ENCODE peak calls at places on chromosome 21, in six cellular contexts. One of them, this sample, is unnamed.

GRCh38 chr21:16563795-16564194 is 834.0 kb downstream of the USP25 start:
- DNase-seq in mammary epithelial cell: peak
- DNase-seq in AG09309: no peak
- DNase-seq in choroid plexus epithelial cell: peak
- DNase-seq in fibroblast of lung: peak
- DNase-seq in hepatocyte: no peak
- DNase-seq in this sample: peak

GRCh38 chr21:33168886-33169285 is 60.9 kb upstream of the IFNAR2 start:
- DNase-seq in fibroblast of lung: no peak
- DNase-seq in choroid plexus epithelial cell: no peak
- DNase-seq in AG09309: no peak
- DNase-seq in hepatocyte: no peak
- DNase-seq in mammary epithelial cell: peak
- DNase-seq in this sample: no peak

GRCh38 chr21:18529253-18529652 is 125.7 kb upstream of the TMPRSS15 start:
- DNase-seq in choroid plexus epithelial cell: peak
- DNase-seq in fibroblast of lung: peak
- DNase-seq in mammary epithelial cell: no peak
- DNase-seq in AG09309: no peak
- DNase-seq in hepatocyte: peak
- DNase-seq in this sample: peak

GRCh38 chr21:42475526-42476492 is 20.2 kb downstream of the RSPH1 start:
- DNase-seq in AG09309: no peak
- DNase-seq in fibroblast of lung: no peak
- DNase-seq in choroid plexus epithelial cell: no peak
- DNase-seq in hepatocyte: no peak
- DNase-seq in mammary epithelial cell: no peak
- DNase-seq in this sample: no peak

GRCh38 chr21:22356663-22357062 is 1358.5 kb downstream of the NCAM2 start:
- DNase-seq in choroid plexus epithelial cell: no peak
- DNase-seq in mammary epithelial cell: no peak
- DNase-seq in fibroblast of lung: no peak
- DNase-seq in hepatocyte: no peak
- DNase-seq in AG09309: no peak
- DNase-seq in this sample: no peak

GRCh38 chr21:46662367-46662654 is 26.8 kb downstream of the PRMT2 start:
- DNase-seq in fibroblast of lung: no peak
- DNase-seq in hepatocyte: no peak
- DNase-seq in choroid plexus epithelial cell: no peak
- DNase-seq in AG09309: no peak
- DNase-seq in mammary epithelial cell: no peak
- DNase-seq in this sample: no peak

GRCh38 chr21:18350216-18350615 is 53.4 kb downstream of the TMPRSS15 start:
- DNase-seq in fibroblast of lung: peak
- DNase-seq in AG09309: no peak
- DNase-seq in choroid plexus epithelial cell: peak
- DNase-seq in hepatocyte: no peak
- DNase-seq in mammary epithelial cell: no peak
- DNase-seq in this sample: no peak

GRCh38 chr21:41345934-41346685 is 15.7 kb upstream of the MX2 start:
- DNase-seq in AG09309: no peak
- DNase-seq in choroid plexus epithelial cell: no peak
- DNase-seq in fibroblast of lung: no peak
- DNase-seq in mammary epithelial cell: no peak
- DNase-seq in hepatocyte: no peak
- DNase-seq in this sample: peak

GRCh38 chr21:21740207-21740606 is 742.0 kb downstream of the NCAM2 start:
- DNase-seq in mammary epithelial cell: no peak
- DNase-seq in fibroblast of lung: peak
- DNase-seq in AG09309: no peak
- DNase-seq in hepatocyte: no peak
- DNase-seq in choroid plexus epithelial cell: no peak
- DNase-seq in this sample: peak

GRCh38 chr21:41683815-41684214 is 83.0 kb downstream of the RIPK4 start:
- DNase-seq in AG09309: no peak
- DNase-seq in fibroblast of lung: no peak
- DNase-seq in choroid plexus epithelial cell: no peak
- DNase-seq in hepatocyte: no peak
- DNase-seq in mammary epithelial cell: no peak
- DNase-seq in this sample: no peak

DNA sequence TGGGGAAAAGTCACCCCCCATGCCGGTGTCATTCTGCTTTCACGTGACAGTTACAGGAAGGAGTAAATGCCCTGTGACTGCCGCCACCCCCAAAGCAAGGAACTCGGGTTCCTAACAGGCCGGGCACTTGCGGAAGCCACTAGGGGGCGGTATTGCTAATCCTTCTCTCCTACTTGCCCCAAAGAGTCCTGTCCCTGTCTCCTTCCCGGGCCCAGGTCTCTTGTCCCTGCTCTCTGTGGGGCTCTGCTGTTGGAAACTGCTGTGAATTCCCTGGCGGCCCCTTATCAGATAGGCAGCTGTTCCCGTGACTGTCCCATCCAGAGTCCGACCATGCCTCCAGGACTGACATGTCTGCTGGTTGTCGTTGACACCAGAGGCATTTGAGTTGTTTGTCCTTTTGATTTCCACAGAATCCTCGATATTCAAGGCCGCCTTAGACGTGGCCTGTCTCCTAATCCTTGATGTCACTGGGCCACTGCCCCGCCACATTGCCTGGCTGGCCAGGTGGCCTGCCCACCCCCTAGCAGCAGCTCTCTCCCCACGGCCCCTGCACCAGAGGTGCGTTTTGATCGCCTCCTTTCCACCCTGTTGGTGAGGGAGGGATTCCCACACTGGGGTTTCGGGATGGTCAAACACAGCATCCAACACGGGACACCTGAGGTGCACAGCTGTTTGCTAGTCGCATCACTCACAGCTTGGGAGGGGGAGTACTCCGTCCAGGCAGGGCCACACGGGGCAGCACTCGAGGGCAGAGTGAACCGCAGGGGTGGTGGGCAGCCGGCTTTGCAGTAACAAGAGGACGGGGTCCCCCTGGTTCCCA is 37.3 kb downstream of the CHAF1B start:
- DNase-seq in choroid plexus epithelial cell: peak
- DNase-seq in AG09309: no peak
- DNase-seq in fibroblast of lung: peak
- DNase-seq in hepatocyte: peak
- DNase-seq in mammary epithelial cell: peak
- DNase-seq in this sample: peak
- TF ChIP-seq CTCF in choroid plexus epithelial cell: peak
- TF ChIP-seq CTCF in AG09309: peak
- TF ChIP-seq CTCF in fibroblast of lung: peak
- TF ChIP-seq CTCF in hepatocyte: peak
- TF ChIP-seq CTCF in mammary epithelial cell: peak
- TF ChIP-seq CTCF in this sample: peak

GRCh38 chr21:38139380-38140168 is 117.2 kb upstream of the KCNJ15 start:
- DNase-seq in choroid plexus epithelial cell: peak
- DNase-seq in hepatocyte: peak
- DNase-seq in mammary epithelial cell: peak
- DNase-seq in fibroblast of lung: peak
- DNase-seq in AG09309: no peak
- DNase-seq in this sample: peak

GRCh38 chr21:38140192-38140905 is 116.4 kb upstream of the KCNJ15 start:
- DNase-seq in AG09309: no peak
- DNase-seq in choroid plexus epithelial cell: peak
- DNase-seq in hepatocyte: peak
- DNase-seq in fibroblast of lung: peak
- DNase-seq in mammary epithelial cell: peak
- DNase-seq in this sample: peak

GRCh38 chr21:38144193-38144592 is 112.6 kb upstream of the KCNJ15 start:
- DNase-seq in choroid plexus epithelial cell: no peak
- DNase-seq in hepatocyte: no peak
- DNase-seq in fibroblast of lung: no peak
- DNase-seq in AG09309: no peak
- DNase-seq in mammary epithelial cell: no peak
- DNase-seq in this sample: no peak

GRCh38 chr21:38145104-38145503 is 111.7 kb upstream of the KCNJ15 start:
- DNase-seq in fibroblast of lung: no peak
- DNase-seq in AG09309: no peak
- DNase-seq in choroid plexus epithelial cell: no peak
- DNase-seq in mammary epithelial cell: no peak
- DNase-seq in hepatocyte: no peak
- DNase-seq in this sample: no peak

DNA sequence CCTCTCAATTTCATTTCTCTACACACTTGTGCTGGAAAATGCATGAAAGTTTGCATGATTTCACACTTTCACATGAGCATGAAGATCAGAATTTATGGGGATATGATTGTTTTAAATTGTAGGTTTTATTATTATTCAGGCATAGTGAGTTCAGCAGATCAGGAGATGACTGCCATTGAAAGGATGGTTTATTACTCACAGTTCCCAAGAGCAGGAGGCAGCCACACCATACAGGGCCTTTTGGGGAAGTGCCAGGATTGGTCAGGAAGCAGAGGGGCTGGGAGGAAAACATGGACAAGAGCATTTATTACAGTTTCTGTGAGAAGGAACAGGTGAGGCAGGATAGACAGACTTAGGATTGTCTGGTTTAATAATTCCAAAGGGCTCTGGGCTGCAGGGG is 114.6 kb upstream of the KCNJ15 start:
- DNase-seq in mammary epithelial cell: peak
- DNase-seq in hepatocyte: no peak
- DNase-seq in AG09309: no peak
- DNase-seq in choroid plexus epithelial cell: no peak
- DNase-seq in fibroblast of lung: peak
- DNase-seq in this sample: no peak
- TF ChIP-seq CTCF in mammary epithelial cell: no peak
- TF ChIP-seq CTCF in hepatocyte: no peak
- TF ChIP-seq CTCF in AG09309: no peak
- TF ChIP-seq CTCF in choroid plexus epithelial cell: no peak
- TF ChIP-seq CTCF in fibroblast of lung: no peak
- TF ChIP-seq CTCF in this sample: no peak

DNA sequence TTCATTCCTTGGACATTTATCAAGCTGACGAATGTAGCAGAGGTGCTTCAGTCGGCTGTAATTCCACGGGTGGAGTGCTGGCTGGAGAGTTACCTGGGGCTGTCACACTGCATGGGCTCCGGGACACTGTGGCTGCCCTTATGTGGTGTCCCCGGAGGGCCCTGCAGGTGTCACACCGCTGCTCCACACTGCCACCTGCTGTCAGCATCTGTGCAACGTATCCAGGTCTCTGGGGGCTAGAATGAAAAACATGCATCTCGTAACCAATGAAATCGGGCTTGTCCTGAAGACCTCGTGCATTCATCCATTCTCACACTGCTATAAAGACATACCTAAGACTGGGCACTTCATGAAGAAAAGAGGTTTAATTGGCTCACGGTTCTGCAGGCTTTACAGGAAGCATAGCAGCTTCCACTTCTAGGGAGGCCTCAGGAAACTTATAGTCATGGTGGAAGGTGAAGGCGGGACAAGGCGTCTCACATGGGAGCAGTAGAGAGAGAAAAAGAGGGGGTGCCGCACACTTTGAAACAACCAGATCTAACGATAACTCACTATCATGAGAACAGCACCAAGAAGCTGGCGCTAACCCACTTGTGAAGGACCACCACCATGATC is 46.7 kb upstream of the PCBP3 start:
- DNase-seq in hepatocyte: peak
- DNase-seq in mammary epithelial cell: peak
- DNase-seq in fibroblast of lung: peak
- DNase-seq in AG09309: no peak
- DNase-seq in choroid plexus epithelial cell: peak
- DNase-seq in this sample: peak
- TF ChIP-seq CTCF in hepatocyte: peak
- TF ChIP-seq CTCF in mammary epithelial cell: peak
- TF ChIP-seq CTCF in fibroblast of lung: peak
- TF ChIP-seq CTCF in AG09309: peak
- TF ChIP-seq CTCF in choroid plexus epithelial cell: peak
- TF ChIP-seq CTCF in this sample: peak

DNA sequence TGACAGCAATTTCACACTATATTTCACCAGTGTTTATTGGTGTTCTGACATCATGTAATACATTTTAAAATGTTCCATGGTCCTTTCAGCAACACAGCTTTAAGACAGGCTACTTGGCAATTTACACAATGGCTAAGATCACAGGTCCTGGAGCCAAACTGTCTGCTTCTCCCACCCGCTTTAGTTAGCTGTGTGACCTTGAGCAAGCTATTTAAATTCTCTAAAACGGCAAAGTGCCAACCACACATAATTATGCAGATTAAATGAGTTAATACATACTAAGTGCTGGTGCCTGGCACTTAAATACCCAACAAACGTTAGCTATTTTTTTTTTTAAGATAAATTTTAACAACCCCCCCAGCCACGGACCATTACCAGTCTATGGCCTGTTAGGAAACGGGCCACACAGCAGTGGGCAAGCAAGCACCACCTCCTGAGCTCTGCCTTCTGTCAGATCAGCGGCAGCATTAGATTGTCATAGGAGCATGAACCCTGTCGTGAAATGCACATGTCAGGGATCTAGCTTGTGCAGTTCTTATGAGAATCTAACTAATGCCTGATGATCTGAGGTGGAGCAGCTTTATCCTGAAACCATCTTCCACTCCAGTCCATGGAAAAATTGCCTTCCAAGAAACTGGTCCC is 26.9 kb downstream of the SOD1 start:
- DNase-seq in fibroblast of lung: no peak
- DNase-seq in AG09309: no peak
- DNase-seq in mammary epithelial cell: no peak
- DNase-seq in hepatocyte: no peak
- DNase-seq in choroid plexus epithelial cell: no peak
- DNase-seq in this sample: no peak
- TF ChIP-seq CTCF in fibroblast of lung: no peak
- TF ChIP-seq CTCF in AG09309: no peak
- TF ChIP-seq CTCF in mammary epithelial cell: no peak
- TF ChIP-seq CTCF in hepatocyte: no peak
- TF ChIP-seq CTCF in choroid plexus epithelial cell: no peak
- TF ChIP-seq CTCF in this sample: no peak

GRCh38 chr21:44509539-44509938 is 30.5 kb downstream of the KRTAP10-1 start:
- DNase-seq in AG09309: no peak
- DNase-seq in fibroblast of lung: no peak
- DNase-seq in mammary epithelial cell: peak
- DNase-seq in hepatocyte: no peak
- DNase-seq in choroid plexus epithelial cell: no peak
- DNase-seq in this sample: peak
- TF ChIP-seq CTCF in AG09309: peak
- TF ChIP-seq CTCF in fibroblast of lung: no peak
- TF ChIP-seq CTCF in mammary epithelial cell: peak
- TF ChIP-seq CTCF in hepatocyte: no peak
- TF ChIP-seq CTCF in choroid plexus epithelial cell: no peak
- TF ChIP-seq CTCF in this sample: peak

DNA sequence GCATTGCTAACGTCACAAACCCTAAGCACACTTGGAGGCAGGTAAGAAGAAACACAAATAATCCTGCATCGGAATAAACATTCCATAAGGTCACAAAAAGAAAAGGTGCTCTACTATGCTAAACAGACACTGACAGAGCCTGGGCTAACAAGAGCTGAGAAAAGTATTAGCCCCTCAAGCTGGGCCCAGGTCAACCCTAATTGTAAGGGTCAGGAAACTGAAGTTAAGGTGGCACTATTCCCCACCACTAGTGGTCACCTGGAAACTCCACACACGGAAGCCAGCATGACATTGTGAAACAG is 1.3 kb downstream of the PTTG1IP start:
- DNase-seq in hepatocyte: no peak
- DNase-seq in mammary epithelial cell: no peak
- DNase-seq in fibroblast of lung: no peak
- DNase-seq in AG09309: no peak
- DNase-seq in choroid plexus epithelial cell: no peak
- DNase-seq in this sample: no peak
- TF ChIP-seq CTCF in hepatocyte: no peak
- TF ChIP-seq CTCF in mammary epithelial cell: peak
- TF ChIP-seq CTCF in fibroblast of lung: no peak
- TF ChIP-seq CTCF in AG09309: no peak
- TF ChIP-seq CTCF in choroid plexus epithelial cell: no peak
- TF ChIP-seq CTCF in this sample: peak

GRCh38 chr21:15491100-15491499 is 238.7 kb upstream of the USP25 start:
- DNase-seq in fibroblast of lung: no peak
- DNase-seq in choroid plexus epithelial cell: no peak
- DNase-seq in AG09309: no peak
- DNase-seq in mammary epithelial cell: no peak
- DNase-seq in hepatocyte: no peak
- DNase-seq in this sample: no peak
- TF ChIP-seq CTCF in fibroblast of lung: no peak
- TF ChIP-seq CTCF in choroid plexus epithelial cell: no peak
- TF ChIP-seq CTCF in AG09309: no peak
- TF ChIP-seq CTCF in mammary epithelial cell: no peak
- TF ChIP-seq CTCF in hepatocyte: no peak
- TF ChIP-seq CTCF in this sample: no peak

This sample was measured in PC-3.